ENCODE peak calls at places on chromosomes 16 and 17, in five cellular contexts. B, H, F, I and L are unnamed samples.

GRCh38 chr17:27778193-27778592 is 22.1 kb downstream of the NOS2 start:
- DNase-seq in B (no peak), H (no peak), F (no peak), I (no peak), L (no peak)

GRCh38 chr17:41836550-41837196 is 641 bp upstream of the NT5C3B start:
- DNase-seq in B (no peak), H (no peak), F (no peak), I (no peak), L (no peak)

GRCh38 chr16:48462146-48462740 is 77.0 kb upstream of the SIAH1 start:
- DNase-seq in B (no peak), H (no peak), F (no peak), I (no peak), L (no peak)

GRCh38 chr17:49549311-49549605 is 26.4 kb upstream of the NXPH3 start:
- DNase-seq in B (no peak), H (no peak), F (no peak), I (no peak), L (no peak)

GRCh38 chr17:50926523-50926922 is 60.4 kb upstream of the TOB1 start:
- DNase-seq in B (no peak), H (no peak), F (no peak), I (no peak), L (no peak)

GRCh38 chr16:22420606-22421135 is 46.3 kb upstream of the CDR2 start:
- DNase-seq in B (no peak), H (no peak), F (no peak), I (no peak), L (no peak)

GRCh38 chr16:89118361-89119061 is 24.9 kb downstream of the ACSF3 start:
- DNase-seq in B (no peak), H (no peak), F (peak; percentile 53), I (no peak), L (no peak)

GRCh38 chr17:4808378-4808767 is 1.4 kb downstream of the PLD2 start:
- DNase-seq in B (no peak), H (no peak), F (no peak), I (peak; percentile 80), L (no peak)

GRCh38 chr17:48725005-48725293 is 2.0 kb downstream of the PRAC2 start:
- DNase-seq in B (no peak), H (peak; percentile 20), F (no peak), I (no peak), L (no peak)

GRCh38 chr16:1541293-1542165 is 8.1 kb downstream of the TMEM204 start:
- DNase-seq in B (no peak), H (no peak), F (no peak), I (no peak), L (no peak)

GRCh38 chr16:23310217-23310616 is 8.1 kb downstream of the SCNN1B start:
- DNase-seq in B (no peak), H (no peak), F (no peak), I (no peak), L (no peak)

GRCh38 chr16:55759983-55760664 is 72.8 kb downstream of the CES1 start:
- DNase-seq in B (peak; percentile 33), H (no peak), F (peak; percentile 46), I (no peak), L (no peak)

GRCh38 chr16:4847774-4848587 is 700 bp downstream of the UBN1 start:
- DNase-seq in B (no peak), H (peak; percentile 81), F (peak; percentile 57), I (peak; percentile 73), L (no peak)

GRCh38 chr17:47882247-47882646 is 13.8 kb upstream of the SP2 start:
- DNase-seq in B (no peak), H (no peak), F (no peak), I (peak; percentile 46), L (no peak)

GRCh38 chr16:31880322-31880979 is 6.8 kb downstream of the ZNF267 start:
- DNase-seq in B (no peak), H (peak; percentile 89), F (peak; percentile 64), I (no peak), L (peak; percentile 64)

GRCh38 chr17:81059026-81059425 is 24.1 kb downstream of the BAIAP2 start:
- DNase-seq in B (no peak), H (no peak), F (no peak), I (no peak), L (no peak)

GRCh38 chr17:8872036-8872704 is 4.7 kb upstream of the PIK3R6 start:
- DNase-seq in B (no peak), H (no peak), F (no peak), I (no peak), L (no peak)

GRCh38 chr16:17544785-17545184 is 74.0 kb upstream of the XYLT1 start:
- DNase-seq in B (peak; percentile 45), H (peak; percentile 27), F (peak; percentile 53), I (no peak), L (peak; percentile 19)

GRCh38 chr17:48625502-48626201 is 506 bp downstream of the HOXB9 start:
- DNase-seq in B (no peak), H (peak; percentile 53), F (peak; percentile 76), I (peak; percentile 46), L (peak; percentile 51)

GRCh38 chr17:74055508-74056160 is 147.8 kb upstream of the RPL38 start:
- DNase-seq in B (no peak), H (no peak), F (peak; percentile 49), I (no peak), L (no peak)

GRCh38 chr17:78727057-78727456 is 55.0 kb downstream of the CYTH1 start:
- DNase-seq in B (no peak), H (no peak), F (no peak), I (no peak), L (no peak)

GRCh38 chr17:57811633-57812280 is 38.1 kb downstream of the MRPS23 start:
- DNase-seq in B (no peak), H (peak; percentile 4), F (no peak), I (no peak), L (no peak)
- H3K4me3 ChIP-seq in B (no peak overlapping the region), H (no peak overlapping the region), F (no peak overlapping the region), I (no peak overlapping the region), L (no peak overlapping the region)

GRCh38 chr17:68016838-68017237 is 18.7 kb upstream of the KPNA2 start:
- DNase-seq in B (no peak), H (no peak), F (no peak), I (no peak), L (no peak)

GRCh38 chr17:68015081-68015723 is 18.9 kb upstream of the C17orf58 start:
- DNase-seq in B (no peak), H (no peak), F (no peak), I (no peak), L (no peak)

GRCh38 chr17:68013385-68013784 is 17.1 kb upstream of the C17orf58 start:
- DNase-seq in B (no peak), H (no peak), F (no peak), I (no peak), L (no peak)

GRCh38 chr17:68006797-68007196 is 10.5 kb upstream of the C17orf58 start:
- DNase-seq in B (no peak), H (no peak), F (no peak), I (no peak), L (no peak)

GRCh38 chr17:68011199-68011665 is 15.0 kb upstream of the C17orf58 start:
- DNase-seq in B (no peak), H (peak; percentile 60), F (peak; percentile 70), I (peak; percentile 63), L (peak; percentile 69)
- H3K4me3 ChIP-seq in B (no peak overlapping the region), H (no peak overlapping the region), F (no peak overlapping the region), I (no peak overlapping the region), L (peak overlapping the region; percentile 24)

DNA sequence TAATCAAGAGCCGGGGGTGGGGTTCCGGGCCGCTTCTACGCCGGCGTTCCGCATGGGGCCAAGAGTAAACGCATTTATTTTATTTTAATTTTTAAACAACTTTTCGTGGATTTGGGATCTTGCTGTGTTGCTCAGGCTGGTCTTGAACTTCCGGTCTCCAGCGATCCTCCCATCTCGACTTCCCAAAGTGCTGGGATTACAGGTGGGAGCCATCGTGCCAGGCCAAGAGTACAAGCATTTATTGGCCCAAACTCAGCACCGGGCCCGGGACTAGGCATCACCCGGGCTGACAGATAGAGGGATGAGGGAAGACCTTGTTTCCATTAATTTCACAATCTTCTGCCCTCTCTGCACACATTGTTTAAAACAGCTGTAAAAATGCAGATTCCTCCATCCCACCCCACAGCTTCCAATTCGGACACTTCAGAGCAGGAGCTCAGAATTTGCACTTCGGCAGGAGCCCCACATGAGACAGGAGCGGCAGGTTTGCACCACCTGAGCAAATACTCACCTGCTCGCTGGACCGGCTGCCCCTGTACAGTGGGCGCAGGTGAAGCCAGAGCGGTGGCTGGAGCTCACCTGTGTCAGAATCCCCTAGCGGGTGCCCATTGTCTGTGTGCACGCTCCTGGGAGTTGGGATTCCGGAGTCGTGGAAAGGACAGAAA is 663 bp upstream of the GINS2 start:
- DNase-seq in B (no peak), H (no peak), F (no peak), I (peak; percentile 33), L (no peak)
- H3K4me3 ChIP-seq in B (peak overlapping the region; percentile 7), H (peak overlapping the region; percentile 52), F (no peak overlapping the region), I (peak overlapping the region; percentile 66), L (peak overlapping the region; percentile 58)

GRCh38 chr17:39217734-39218369 is 7.9 kb downstream of the STAC2 start:
- DNase-seq in B (no peak), H (no peak), F (no peak), I (no peak), L (no peak)
- H3K4me3 ChIP-seq in B (no peak overlapping the region), H (no peak overlapping the region), F (no peak overlapping the region), I (no peak overlapping the region), L (no peak overlapping the region)

GRCh38 chr16:71847096-71847495 is 1.3 kb downstream of the ATXN1L start:
- DNase-seq in B (no peak), H (no peak), F (no peak), I (no peak), L (peak; percentile 69)
- H3K4me3 ChIP-seq in B (no peak overlapping the region), H (peak overlapping the region; percentile 96), F (no peak overlapping the region), I (peak overlapping the region; percentile 100), L (peak overlapping the region; percentile 79)

GRCh38 chr17:77472837-77473214 is 332.1 kb downstream of the SEC14L1 start:
- DNase-seq in B (no peak), H (peak; percentile 37), F (no peak), I (no peak), L (no peak)
- H3K4me3 ChIP-seq in B (no peak overlapping the region), H (no peak overlapping the region), F (no peak overlapping the region), I (no peak overlapping the region), L (no peak overlapping the region)

GRCh38 chr17:76560036-76560876 is 20.4 kb downstream of the PRCD start:
- DNase-seq in B (no peak), H (peak; percentile 29), F (no peak), I (no peak), L (peak; percentile 25)
- H3K4me3 ChIP-seq in B (no peak overlapping the region), H (peak overlapping the region; percentile 100), F (no peak overlapping the region), I (no peak overlapping the region), L (peak overlapping the region; percentile 91)